ENCODE peak calls at places on chromosomes 16 and 17, in four cellular contexts. N is A172; Z is NCI-H2029; X is stimulated activated CD4-positive, alpha-beta T cell treated with anti-CD3 and anti-CD28 coated beads, Interleukin-1b, Interleukin-23, amount 100 ng/mL, for 24 hours. L is an unnamed sample.

GRCh38 chr16:83952940-83953795 is at the start of gene OSGIN1:
- DNase-seq in N (peak), Z (peak), X (peak), L (peak)

GRCh38 chr16:54817940-54818574 is 112.6 kb upstream of the IRX5 start:
- DNase-seq in N (no peak), Z (no peak), X (no peak), L (no peak)

GRCh38 chr16:3150346-3151218 is 15.8 kb downstream of the ZNF213 start:
- DNase-seq in N (peak), Z (peak), X (peak), L (peak)

GRCh38 chr16:49280861-49281331 is 742 bp downstream of the CBLN1 start:
- DNase-seq in N (no peak), Z (no peak), X (no peak), L (no peak)

GRCh38 chr16:9481749-9482148 is 390.3 kb downstream of the HAPSTR1 start:
- DNase-seq in N (no peak), Z (no peak), X (no peak), L (no peak)

GRCh38 chr17:9090641-9091096 is 69.4 kb downstream of the NTN1 start:
- DNase-seq in N (no peak), Z (no peak), X (no peak), L (no peak)

GRCh38 chr17:60743812-60744211 is 66.2 kb downstream of the BCAS3 start:
- DNase-seq in N (peak), Z (no peak), X (no peak), L (peak)

GRCh38 chr16:84527486-84528269 is 23.2 kb upstream of the MEAK7 start:
- DNase-seq in N (no peak), Z (no peak), X (no peak), L (no peak)

GRCh38 chr17:27631897-27632725 is 1.1 kb downstream of the LGALS9 start:
- DNase-seq in N (no peak), Z (no peak), X (no peak), L (no peak)

GRCh38 chr17:18857864-18858566 is at the start of gene PRPSAP2:
- DNase-seq in N (peak), Z (peak), X (peak), L (peak)

GRCh38 chr17:19996502-19996901 is 12.7 kb upstream of the SPECC1 start:
- DNase-seq in N (no peak), Z (no peak), X (no peak), L (peak)

GRCh38 chr16:27748868-27749546 is 199.1 kb downstream of the KATNIP start:
- DNase-seq in N (peak), Z (no peak), X (no peak), L (peak)

GRCh38 chr16:79288046-79288445 is 312.5 kb downstream of the MAF start:
- DNase-seq in N (no peak), Z (no peak), X (no peak), L (no peak)

GRCh38 chr17:11935734-11936406 is 61.4 kb downstream of the ZNF18 start:
- DNase-seq in N (peak), Z (no peak), X (no peak), L (peak)

GRCh38 chr17:43927101-43927935 is 15.0 kb downstream of the PPY start:
- DNase-seq in N (no peak), Z (no peak), X (no peak), L (no peak)

GRCh38 chr17:82384730-82385429 is 13.3 kb downstream of the UTS2R start:
- DNase-seq in N (peak), Z (peak), X (no peak), L (peak)

GRCh38 chr16:10314811-10315210 is 71.0 kb upstream of the ATF7IP2 start:
- DNase-seq in N (peak), Z (no peak), X (no peak), L (peak)

GRCh38 chr16:24728891-24729242 is 584 bp upstream of the TNRC6A start:
- DNase-seq in N (no peak), Z (no peak), X (no peak), L (no peak)

GRCh38 chr17:35022536-35023063 is 40.9 kb downstream of the RFFL start:
- DNase-seq in N (peak), Z (peak), X (peak), L (no peak)

GRCh38 chr17:48613862-48614694 is 1.0 kb downstream of the HOXB8 start:
- DNase-seq in N (peak), Z (no peak), X (no peak), L (peak)

GRCh38 chr16:27963471-27963965 is 100.0 kb downstream of the GSG1L start:
- DNase-seq in N (no peak), Z (no peak), X (no peak), L (no peak)

GRCh38 chr16:80034948-80035700 is 434.6 kb upstream of the MAF start:
- DNase-seq in N (peak), Z (no peak), X (no peak), L (peak)

GRCh38 chr17:48022906-48023305 is 14.7 kb downstream of the COPZ2 start:
- DNase-seq in N (no peak), Z (no peak), X (no peak), L (no peak)

GRCh38 chr17:82686366-82687324 is 11.9 kb downstream of the RAB40B start:
- DNase-seq in N (no peak), Z (no peak), X (no peak), L (no peak)

GRCh38 chr16:70381604-70382342 is 35.1 kb downstream of the DDX19A start:
- DNase-seq in N (no peak), Z (no peak), X (no peak), L (no peak)